ENCODE peak calls at places on chromosomes 5 and 9, in ten cellular contexts. B is fibroblast of lung, N is choroid plexus epithelial cell, H is progenitor cell of endocrine pancreas, T is mammary epithelial cell, X is IMR-90, F is prostate gland, D is lung, L is tibial nerve, W is NB4. K is an unnamed sample.

GRCh38 chr5:1516615-1517601 is 6.9 kb downstream of the LPCAT1 start:
- DNase-seq in X (peak; percentile 93), W (no peak), L (no peak), H (peak; percentile 1), N (peak; percentile 51), T (peak; percentile 5), B (peak; percentile 83), F (no peak), D (peak; percentile 32), K (no peak)

GRCh38 chr9:2872307-2872940 is 28.5 kb upstream of the PUM3 start:
- DNase-seq in L (no peak), H (no peak), W (peak; percentile 70), D (no peak), F (no peak), T (peak; percentile 8), B (peak; percentile 15), X (peak; percentile 28), N (peak; percentile 59), K (peak; percentile 9)

GRCh38 chr5:10660720-10661387 is 97.0 kb downstream of the ANKRD33B start:
- DNase-seq in H (no peak), D (no peak), X (no peak), F (no peak), T (no peak), W (no peak), N (no peak), B (no peak), L (no peak), K (no peak)

GRCh38 chr5:177336603-177337494 is 14.6 kb downstream of the LMAN2 start:
- DNase-seq in T (peak; percentile 37), X (no peak), L (no peak), B (no peak), D (no peak), H (no peak), W (no peak), F (no peak), N (no peak), K (no peak)

GRCh38 chr9:125240649-125240999 is 519 bp downstream of the HSPA5 start:
- DNase-seq in N (peak; percentile 49), B (peak; percentile 28), H (no peak), L (peak; percentile 11), T (peak; percentile 44), D (peak; percentile 56), W (peak; percentile 56), X (no peak), F (no peak), K (no peak)

GRCh38 chr9:109910616-109911568 is 130.9 kb downstream of the PALM2AKAP2 start:
- DNase-seq in F (no peak), H (no peak), L (no peak), X (peak; percentile 88), W (no peak), D (no peak), T (peak; percentile 20), B (peak; percentile 76), N (peak; percentile 60), K (no peak)

GRCh38 chr9:127788337-127789011 is 2.6 kb downstream of the CDK9 start:
- DNase-seq in X (no peak), D (no peak), N (no peak), L (no peak), F (no peak), W (no peak), H (no peak), B (no peak), T (peak; percentile 46), K (no peak)

GRCh38 chr9:35605336-35606137 is 475 bp downstream of the TESK1 start:
- DNase-seq in H (no peak), W (peak; percentile 63), T (peak; percentile 33), B (no peak), N (peak; percentile 9), X (no peak), L (no peak), D (no peak), F (no peak), K (peak; percentile 51)

GRCh38 chr9:121225240-121225639 is 23.6 kb upstream of the RAB14 start:
- DNase-seq in T (no peak), X (no peak), W (no peak), L (no peak), B (no peak), D (no peak), H (no peak), N (no peak), F (no peak), K (no peak)

DNA sequence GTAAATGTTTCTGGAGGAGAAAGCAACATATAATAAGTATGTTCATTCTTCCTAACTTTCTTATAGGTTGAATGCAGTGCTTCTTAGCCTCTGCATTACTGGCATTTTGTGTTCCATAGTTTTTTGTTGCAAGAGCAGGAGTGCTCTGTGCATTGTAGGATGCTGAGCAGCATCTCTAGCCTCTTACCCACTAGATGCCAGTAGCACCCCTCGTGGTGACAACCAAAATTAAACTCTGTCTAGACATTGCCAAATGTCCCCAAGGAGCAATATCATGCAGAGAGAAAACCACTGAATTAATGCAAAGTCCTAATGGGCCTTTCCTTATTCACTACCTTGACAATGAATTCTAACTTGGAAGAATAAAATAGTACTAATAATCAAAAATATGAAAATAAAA is 147.0 kb downstream of the GLIS3 start:
- DNase-seq in T (no peak), H (no peak), B (no peak), F (no peak), X (no peak), L (no peak), N (no peak), W (peak; percentile 72), D (no peak), K (no peak)
- TF ChIP-seq CTCF in T (no peak), H (no peak), B (no peak), F (no peak), X (no peak), L (no peak), N (no peak), W (peak; percentile 52), D (no peak), K (no peak)

GRCh38 chr5:83718195-83718825 is 2.3 kb downstream of the HAPLN1 start:
- DNase-seq in B (peak; percentile 81), N (peak; percentile 88), W (peak; percentile 65), H (no peak), T (peak; percentile 35), X (peak; percentile 73), L (peak; percentile 31), D (no peak), F (peak; percentile 22), K (peak; percentile 51)
- TF ChIP-seq CTCF in B (peak; percentile 90), N (peak; percentile 94), W (peak; percentile 80), H (peak; percentile 96), T (peak; percentile 84), X (peak; percentile 95), L (peak; percentile 65), D (peak; percentile 64), F (no peak), K (peak; percentile 91)

GRCh38 chr5:138352722-138353549 is 451 bp downstream of the KDM3B start:
- DNase-seq in T (peak; percentile 61), F (peak; percentile 62), X (peak; percentile 47), L (peak; percentile 54), B (peak; percentile 56), D (peak; percentile 65), H (peak; percentile 45), N (peak; percentile 57), W (peak; percentile 90), K (peak; percentile 67)
- TF ChIP-seq CTCF in T (no peak), F (no peak), X (peak; percentile 28), L (no peak), B (peak; percentile 13), D (no peak), H (peak; percentile 25), N (no peak), W (peak; percentile 25), K (no peak)

DNA sequence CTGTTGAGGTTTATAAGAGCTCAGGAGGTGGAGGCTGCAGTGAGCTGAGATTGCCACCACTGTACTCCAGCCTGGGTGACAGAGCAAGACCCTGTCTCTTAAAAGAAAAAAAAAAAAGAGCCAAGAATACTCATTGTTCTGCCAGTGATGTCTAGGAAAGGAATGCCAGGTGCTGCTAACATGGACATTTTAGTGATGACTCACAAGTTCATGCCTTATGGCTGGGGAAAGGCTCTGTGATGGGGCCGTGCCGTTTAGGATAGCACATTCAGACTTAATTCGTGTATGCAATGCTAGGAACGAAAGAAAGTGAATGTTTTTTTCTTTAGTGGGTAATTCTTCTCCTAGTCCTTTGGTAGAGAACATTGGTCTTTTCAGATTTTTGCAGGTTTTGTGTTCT is 134.2 kb downstream of the ARHGAP26 start:
- DNase-seq in T (peak; percentile 84), X (no peak), D (no peak), N (no peak), F (no peak), L (no peak), B (no peak), W (no peak), H (no peak), K (no peak)
- TF ChIP-seq CTCF in T (no peak), X (no peak), D (no peak), N (no peak), F (no peak), L (no peak), B (no peak), W (no peak), H (no peak), K (no peak)

GRCh38 chr5:140840978-140841962 is at the start of gene PCDHA8:
- DNase-seq in B (no peak), T (no peak), W (peak; percentile 72), F (no peak), N (no peak), L (no peak), H (no peak), D (no peak), X (no peak), K (no peak)
- TF ChIP-seq CTCF in B (peak; percentile 10), T (peak; percentile 23), W (peak; percentile 78), F (no peak), N (no peak), L (no peak), H (no peak), D (no peak), X (peak; percentile 1), K (no peak)

GRCh38 chr5:62376064-62376463 is 27.6 kb downstream of the DIMT1 start:
- DNase-seq in H (no peak), L (no peak), T (peak; percentile 46), X (peak; percentile 3), D (no peak), B (peak; percentile 10), N (peak; percentile 30), W (no peak), F (no peak), K (no peak)

GRCh38 chr5:62374090-62374489 is 29.6 kb downstream of the DIMT1 start:
- DNase-seq in T (no peak), N (no peak), L (no peak), H (no peak), B (no peak), X (no peak), W (no peak), F (no peak), D (no peak), K (no peak)

GRCh38 chr5:62372600-62372999 is 31.1 kb downstream of the DIMT1 start:
- DNase-seq in B (no peak), L (no peak), X (no peak), H (no peak), N (no peak), T (no peak), F (no peak), W (no peak), D (no peak), K (no peak)

GRCh38 chr5:62373382-62373781 is 30.3 kb downstream of the DIMT1 start:
- DNase-seq in F (no peak), X (no peak), B (no peak), W (no peak), T (no peak), H (no peak), L (no peak), N (no peak), D (no peak), K (no peak)

DNA sequence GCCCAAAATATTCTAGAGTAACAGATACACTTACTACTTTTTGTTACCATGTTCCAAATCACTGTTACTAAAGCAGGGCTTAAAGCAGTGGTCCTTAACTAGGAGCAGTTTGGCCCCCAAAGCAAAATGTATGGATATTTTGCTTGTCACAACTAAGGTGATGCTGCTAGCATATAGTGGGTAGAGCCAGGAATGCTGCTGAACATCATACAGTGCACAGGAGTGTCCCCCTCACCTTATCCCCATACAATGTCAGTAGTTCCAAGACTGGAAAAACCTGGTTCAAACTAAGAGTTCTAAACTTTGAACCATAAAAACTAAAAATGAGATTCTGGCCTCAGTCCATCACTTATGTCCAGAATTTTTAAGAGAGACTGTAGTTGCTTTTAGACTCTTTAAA is 28.1 kb downstream of the DIMT1 start:
- DNase-seq in N (no peak), H (no peak), W (no peak), X (no peak), B (no peak), L (no peak), F (no peak), D (no peak), T (no peak), K (no peak)
- TF ChIP-seq CTCF in N (no peak), H (no peak), W (no peak), X (no peak), B (no peak), L (no peak), F (no peak), D (no peak), T (no peak), K (no peak)

K was measured in nephron progenitor cell.